ENCODE peak calls at places on chromosome 15, in eight cellular contexts. R is fibroblast of pulmonary artery; V is stimulated activated effector memory CD8-positive, alpha-beta T cell treated with anti-CD3 and anti-CD28 coated beads, Interleukin-12 subunit alpha, Interleukin-12 subunit beta, amount 100 ng/mL, for 72 hours; Q is neuronal stem cell; O is fibroblast of the aortic adventitia; Y is KBM-7; U is ureter; M is body of pancreas. X is an unnamed sample.

GRCh38 chr15:65993226-65993625 is 123.9 kb downstream of the RAB11A start:
- DNase-seq in R (no peak), Y (no peak), O (no peak), V (no peak), M (no peak), Q (no peak), U (no peak), X (no peak)

GRCh38 chr15:78033864-78034263 is 43.6 kb downstream of the TBC1D2B start:
- DNase-seq in Q (no peak), O (no peak), U (no peak), M (no peak), Y (no peak), V (no peak), R (peak), X (no peak)

GRCh38 chr15:90249123-90249863 is at the start of gene TTLL13:
- DNase-seq in U (peak), M (peak), O (peak), R (peak), Q (peak), Y (peak), V (peak), X (peak)

GRCh38 chr15:31867536-31868442 is 162.5 kb upstream of the CHRNA7 start:
- DNase-seq in Q (peak), U (no peak), M (peak), R (peak), O (peak), V (peak), Y (peak), X (peak)

GRCh38 chr15:74345051-74345450 is 22.4 kb downstream of the CYP11A1 start:
- DNase-seq in Q (no peak), Y (no peak), U (no peak), O (no peak), R (peak), M (no peak), V (no peak), X (peak)

GRCh38 chr15:91632176-91632575 is 221.3 kb upstream of the SLCO3A1 start:
- DNase-seq in M (no peak), Q (no peak), U (no peak), R (no peak), V (no peak), O (no peak), Y (no peak), X (no peak)

GRCh38 chr15:49889525-49889924 is 229.5 kb downstream of the ATP8B4 start:
- DNase-seq in R (no peak), Y (no peak), V (no peak), O (no peak), M (no peak), U (no peak), Q (no peak), X (no peak)

GRCh38 chr15:64642875-64643274 is 132.5 kb downstream of the RBPMS2 start:
- DNase-seq in U (no peak), V (no peak), M (no peak), Y (no peak), O (no peak), R (no peak), Q (no peak), X (no peak)

GRCh38 chr15:82810863-82811421 is 1.5 kb downstream of the WHAMM start:
- DNase-seq in R (peak), O (no peak), Q (no peak), Y (peak), M (no peak), U (no peak), V (peak), X (no peak)

GRCh38 chr15:45454825-45455224 is 67.7 kb downstream of the SLC30A4 start:
- DNase-seq in Y (peak), O (peak), U (peak), R (peak), M (peak), V (peak), Q (no peak), X (peak)

GRCh38 chr15:73884159-73884558 is 10.8 kb downstream of the TBC1D21 start:
- DNase-seq in U (no peak), O (no peak), Q (no peak), R (no peak), Y (no peak), M (no peak), V (no peak), X (no peak)

GRCh38 chr15:31230630-31231485 is 95.8 kb upstream of the KLF13 start:
- DNase-seq in M (no peak), U (no peak), O (no peak), Y (no peak), Q (no peak), R (no peak), V (no peak), X (peak)

GRCh38 chr15:70947369-70948335 is 55.0 kb downstream of the LRRC49 start:
- DNase-seq in Q (no peak), M (no peak), V (no peak), Y (no peak), R (no peak), U (no peak), O (no peak), X (no peak)

GRCh38 chr15:68256675-68257450 is 20.7 kb upstream of the FEM1B start:
- DNase-seq in Y (no peak), O (peak), M (peak), Q (peak), U (peak), R (peak), V (no peak), X (peak)

GRCh38 chr15:71411538-71412482 is 296.5 kb downstream of the THSD4 start:
- DNase-seq in V (no peak), U (peak), Y (no peak), Q (no peak), R (peak), M (peak), O (peak), X (no peak)

GRCh38 chr15:67359431-67360082 is 105.0 kb downstream of the IQCH start:
- DNase-seq in R (no peak), O (no peak), V (no peak), Q (no peak), U (no peak), M (no peak), Y (no peak), X (no peak)

GRCh38 chr15:64472161-64472560 is 11.8 kb downstream of the ZNF609 start:
- DNase-seq in O (no peak), M (no peak), Y (no peak), Q (no peak), R (no peak), V (no peak), U (no peak), X (no peak)

GRCh38 chr15:74203914-74204431 is 1.4 kb upstream of the STRA6 start:
- DNase-seq in V (no peak), Q (no peak), U (peak), O (peak), M (no peak), R (peak), Y (no peak), X (no peak)

GRCh38 chr15:64651573-64652260 is 123.7 kb downstream of the RBPMS2 start:
- DNase-seq in Y (no peak), O (no peak), Q (no peak), U (no peak), R (no peak), V (no peak), M (no peak), X (no peak)

GRCh38 chr15:80721476-80721875 is 26.4 kb downstream of the ABHD17C start:
- DNase-seq in Y (peak), R (no peak), U (no peak), V (no peak), Q (no peak), M (no peak), O (no peak), X (no peak)

GRCh38 chr15:99414755-99415731 is 150.7 kb upstream of the MEF2A start:
- DNase-seq in R (no peak), M (no peak), O (no peak), V (no peak), U (no peak), Q (no peak), Y (no peak), X (no peak)

GRCh38 chr15:55740479-55740878 is 2.5 kb downstream of the PRTG start:
- DNase-seq in V (no peak), R (no peak), Q (no peak), Y (peak), O (no peak), U (no peak), M (no peak), X (no peak)

GRCh38 chr15:69595009-69595825 is 142.6 kb downstream of the RPLP1 start:
- DNase-seq in Q (no peak), M (peak), O (peak), R (no peak), V (no peak), U (peak), Y (no peak), X (no peak)

GRCh38 chr15:72198410-72199270 is 1.1 kb upstream of the GRAMD2A start:
- DNase-seq in Q (no peak), V (no peak), M (no peak), R (no peak), U (no peak), Y (no peak), O (no peak), X (no peak)

GRCh38 chr15:67110958-67111864 is 45.8 kb downstream of the SMAD3 start:
- DNase-seq in Q (no peak), R (no peak), U (no peak), O (no peak), M (no peak), V (no peak), Y (no peak), X (peak)

GRCh38 chr15:98684441-98684840 is 36.1 kb downstream of the IGF1R start:
- DNase-seq in R (peak), Y (peak), Q (no peak), M (no peak), U (no peak), O (peak), V (no peak), X (no peak)

GRCh38 chr15:60392986-60393811 is 4.6 kb downstream of the ANXA2 start:
- DNase-seq in V (no peak), Q (no peak), Y (peak), M (peak), O (peak), R (peak), U (peak), X (no peak)

GRCh38 chr15:65365229-65365628 is 12.6 kb downstream of the IGDCC3 start:
- DNase-seq in U (no peak), Y (no peak), R (no peak), V (no peak), Q (no peak), O (no peak), M (no peak), X (peak)

GRCh38 chr15:76299786-76300185 is 11.5 kb downstream of the ETFA start:
- DNase-seq in R (no peak), Q (no peak), U (no peak), M (no peak), Y (peak), V (no peak), O (no peak), X (no peak)

GRCh38 chr15:29102911-29103824 is 166.5 kb downstream of the NSMCE3 start:
- DNase-seq in O (no peak), Y (no peak), M (no peak), V (no peak), U (no peak), Q (peak), R (no peak), X (peak)

GRCh38 chr15:49045691-49046112 is 544 bp downstream of the SECISBP2L start:
- DNase-seq in M (no peak), Q (no peak), R (peak), V (no peak), Y (peak), U (no peak), O (peak), X (no peak)

GRCh38 chr15:41634072-41634628 is 26.1 kb upstream of the MGA start:
- DNase-seq in V (no peak), O (no peak), U (no peak), Q (no peak), Y (peak), R (no peak), M (no peak), X (no peak)

GRCh38 chr15:74412159-74412558 is 21.6 kb downstream of the SEMA7A start:
- DNase-seq in V (no peak), U (no peak), O (no peak), M (no peak), Y (no peak), R (no peak), Q (no peak), X (no peak)

GRCh38 chr15:70362911-70363310 is 265.2 kb upstream of the TLE3 start:
- DNase-seq in Y (peak), R (peak), Q (no peak), M (peak), O (peak), V (no peak), U (peak), X (peak)

GRCh38 chr15:80562033-80562432 is 133.1 kb upstream of the ABHD17C start:
- DNase-seq in M (no peak), Q (no peak), R (no peak), Y (no peak), O (peak), U (no peak), V (no peak), X (no peak)

GRCh38 chr15:63034568-63034967 is 8.0 kb upstream of the TPM1 start:
- DNase-seq in V (no peak), Y (no peak), M (no peak), O (no peak), U (no peak), Q (no peak), R (no peak), X (no peak)

GRCh38 chr15:58931985-58932384 is 1.5 kb downstream of the SLTM start:
- DNase-seq in U (no peak), O (peak), V (no peak), M (peak), Y (peak), Q (no peak), R (peak), X (no peak)

GRCh38 chr15:68310811-68311463 is 33.4 kb downstream of the FEM1B start:
- DNase-seq in R (no peak), Y (no peak), V (no peak), O (no peak), Q (no peak), U (peak), M (no peak), X (peak)

X was measured in spleen.